ENCODE peak calls at places on chromosomes 6 and 20, in ten cellular contexts. Y is GM06990; Z is dorsolateral prefrontal cortex; U is AG09309; T is DND-41; C is A549; M is IMR-90; S is heart right ventricle; K is GM12878; I is CD8-positive, alpha-beta T cell. A is an unnamed sample.

GRCh38 chr20:38242848-38243449 is 17.6 kb downstream of the KIAA1755 start:
- DNase-seq in T (peak), Y (no peak), K (no peak), Z (no peak), U (no peak), S (no peak), C (peak), I (no peak), M (no peak), A (no peak)

GRCh38 chr6:43817192-43817591 is 47.2 kb downstream of the VEGFA start:
- DNase-seq in U (no peak), S (peak), T (peak), C (peak), Z (no peak), K (no peak), Y (no peak), I (no peak), M (peak), A (no peak)

GRCh38 chr6:117290173-117290834 is 24.9 kb downstream of the VGLL2 start:
- DNase-seq in Y (no peak), I (no peak), K (no peak), U (no peak), T (no peak), S (no peak), M (no peak), C (no peak), Z (no peak), A (no peak)

GRCh38 chr6:37669887-37670437 is 27.7 kb downstream of the MDGA1 start:
- DNase-seq in K (no peak), T (no peak), U (no peak), I (no peak), C (no peak), M (no peak), S (no peak), Y (no peak), Z (no peak), A (no peak)

GRCh38 chr6:21539621-21540100 is 53.9 kb upstream of the SOX4 start:
- DNase-seq in I (no peak), Y (no peak), M (no peak), U (no peak), Z (no peak), T (no peak), S (no peak), K (no peak), C (no peak), A (no peak)

GRCh38 chr6:91860951-91861350 is 1274.1 kb upstream of the MAP3K7 start:
- DNase-seq in Y (no peak), Z (no peak), T (no peak), I (no peak), M (peak), K (no peak), S (no peak), C (peak), U (no peak), A (no peak)

GRCh38 chr6:6494677-6495076 is 93.8 kb upstream of the LY86 start:
- DNase-seq in C (peak), M (no peak), Y (no peak), K (peak), S (peak), I (no peak), T (peak), Z (no peak), U (no peak), A (no peak)

GRCh38 chr6:145373826-145374225 is 361.5 kb downstream of the EPM2A start:
- DNase-seq in U (no peak), I (no peak), K (no peak), C (no peak), S (no peak), M (no peak), Y (no peak), T (no peak), Z (no peak), A (no peak)

GRCh38 chr6:99232003-99232402 is 117.5 kb downstream of the FAXC start:
- DNase-seq in Y (no peak), C (no peak), S (no peak), I (no peak), T (no peak), K (no peak), M (no peak), Z (no peak), U (no peak), A (no peak)

GRCh38 chr6:169263836-169264608 is 10.4 kb upstream of the THBS2 start:
- DNase-seq in S (peak), K (no peak), Z (no peak), M (peak), Y (no peak), T (no peak), C (no peak), I (no peak), U (peak), A (no peak)

GRCh38 chr20:34538671-34539123 is 19.8 kb upstream of the MAP1LC3A start:
- DNase-seq in T (peak), Y (no peak), I (peak), M (peak), K (no peak), U (peak), C (peak), S (no peak), Z (peak), A (no peak)

GRCh38 chr20:2224246-2224645 is 71.6 kb upstream of the TGM3 start:
- DNase-seq in C (no peak), K (no peak), Z (no peak), I (no peak), S (no peak), U (no peak), T (no peak), M (no peak), Y (no peak), A (no peak)

GRCh38 chr6:143732539-143732938 is 54.8 kb downstream of the PHACTR2 start:
- DNase-seq in M (no peak), Z (no peak), S (no peak), T (no peak), K (no peak), C (no peak), U (no peak), Y (no peak), I (no peak), A (no peak)

GRCh38 chr6:87756858-87757257 is 54.8 kb upstream of the AKIRIN2 start:
- DNase-seq in Y (peak), Z (no peak), T (peak), K (peak), I (no peak), U (peak), S (no peak), C (peak), M (peak), A (peak)

GRCh38 chr6:35392111-35392702 is 49.8 kb downstream of the PPARD start:
- DNase-seq in Y (no peak), S (no peak), Z (no peak), M (no peak), C (no peak), U (no peak), I (no peak), T (no peak), K (no peak), A (no peak)

GRCh38 chr20:46438156-46438750 is 31.8 kb upstream of the ELMO2 start:
- DNase-seq in I (no peak), K (no peak), U (no peak), Y (no peak), Z (peak), M (peak), T (peak), S (peak), C (peak), A (no peak)

GRCh38 chr20:58361549-58361948 is 27.5 kb upstream of the VAPB start:
- DNase-seq in M (peak), K (no peak), I (no peak), Z (no peak), U (peak), S (peak), C (no peak), T (no peak), Y (no peak), A (no peak)

GRCh38 chr20:63071541-63072181 is 64.9 kb upstream of the BHLHE23 start:
- DNase-seq in Z (no peak), S (no peak), Y (no peak), T (no peak), U (no peak), M (peak), C (peak), K (no peak), I (no peak), A (peak)

GRCh38 chr20:35270021-35270902 is 7.7 kb downstream of the MMP24OS start:
- DNase-seq in I (no peak), S (no peak), T (no peak), K (no peak), M (no peak), Y (no peak), U (no peak), C (no peak), Z (no peak), A (no peak)

GRCh38 chr20:58715709-58716475 is 23.3 kb downstream of the NPEPL1 start:
- DNase-seq in I (no peak), Z (peak), M (no peak), S (no peak), U (no peak), T (peak), Y (no peak), K (no peak), C (no peak), A (no peak)

GRCh38 chr20:2353231-2353630 is 27.5 kb upstream of the TGM6 start:
- DNase-seq in Z (no peak), I (no peak), K (no peak), S (no peak), U (no peak), T (no peak), Y (no peak), C (no peak), M (no peak), A (no peak)

GRCh38 chr20:63641146-63641791 is 12.0 kb downstream of the STMN3 start:
- DNase-seq in I (no peak), S (no peak), T (no peak), M (no peak), Z (no peak), K (no peak), U (no peak), C (peak), Y (peak), A (no peak)

GRCh38 chr20:57493091-57493615 is 31.8 kb downstream of the CTCFL start:
- DNase-seq in Y (no peak), M (no peak), T (no peak), K (no peak), S (no peak), C (no peak), Z (no peak), I (no peak), U (no peak), A (no peak)

GRCh38 chr6:159723259-159723658 is 4.0 kb upstream of the WTAP start:
- DNase-seq in M (no peak), K (no peak), C (no peak), S (no peak), U (no peak), Y (no peak), Z (no peak), I (no peak), T (no peak), A (no peak)

GRCh38 chr6:127367023-127367375 is 23.6 kb upstream of the ECHDC1 start:
- DNase-seq in M (peak), U (no peak), I (no peak), S (no peak), K (no peak), C (peak), T (no peak), Y (no peak), Z (no peak), A (no peak)

GRCh38 chr6:164068533-164068932 is 654.0 kb downstream of the QKI start:
- DNase-seq in C (no peak), Y (no peak), Z (no peak), M (no peak), K (no peak), U (no peak), I (no peak), S (no peak), T (no peak), A (no peak)

GRCh38 chr6:43717822-43718221 is 30.2 kb upstream of the MRPS18A start:
- DNase-seq in U (no peak), I (no peak), K (no peak), T (no peak), Y (no peak), C (no peak), S (peak), M (no peak), Z (no peak), A (no peak)

GRCh38 chr20:13412806-13413445 is 191.9 kb downstream of the ISM1 start:
- DNase-seq in I (no peak), Y (no peak), Z (no peak), S (no peak), U (no peak), T (no peak), M (peak), K (no peak), C (peak), A (no peak)

GRCh38 chr6:34457747-34458462 is 8.0 kb upstream of the PACSIN1 start:
- DNase-seq in Z (no peak), M (no peak), Y (no peak), C (no peak), I (no peak), T (no peak), U (no peak), K (no peak), S (no peak), A (no peak)

GRCh38 chr20:18837710-18838109 is 24.1 kb downstream of the SCP2D1 start:
- DNase-seq in Y (no peak), U (no peak), I (no peak), T (no peak), S (no peak), Z (no peak), C (no peak), M (no peak), K (no peak), A (no peak)
- TF ChIP-seq CTCF in Y (no peak), U (no peak), I (no peak), T (no peak), S (no peak), Z (no peak), C (no peak), M (no peak), K (no peak), A (no peak)

GRCh38 chr6:73314577-73315492 is 39.2 kb downstream of the DPPA5 start:
- DNase-seq in Z (no peak), M (no peak), K (no peak), U (no peak), S (no peak), Y (no peak), I (no peak), C (no peak), T (no peak), A (no peak)
- H3K4me3 ChIP-seq in Z (peak), M (no peak), K (no peak), U (peak), S (no peak), Y (no peak), I (no peak), C (no peak), T (no peak), A (peak)

GRCh38 chr6:31765910-31766794 is 3.7 kb downstream of the SAPCD1 start:
- DNase-seq in K (no peak), M (no peak), C (no peak), Z (no peak), T (no peak), S (no peak), I (no peak), Y (no peak), U (no peak), A (no peak)

GRCh38 chr6:31768717-31769257 is 6.3 kb downstream of the SAPCD1 start:
- DNase-seq in U (no peak), Y (no peak), T (no peak), M (no peak), K (no peak), Z (no peak), C (no peak), S (no peak), I (no peak), A (no peak)

GRCh38 chr6:31765559-31765909 is 3.1 kb downstream of the SAPCD1 start:
- DNase-seq in K (no peak), T (no peak), S (no peak), I (no peak), Z (no peak), Y (no peak), M (no peak), C (no peak), U (no peak), A (no peak)

GRCh38 chr6:31769684-31770371 is 7.3 kb downstream of the VWA7 start:
- DNase-seq in K (peak), U (no peak), Y (peak), I (peak), Z (no peak), T (peak), S (peak), M (peak), C (peak), A (no peak)

GRCh38 chr6:31767096-31767645 is 4.7 kb downstream of the SAPCD1 start:
- DNase-seq in C (no peak), Y (no peak), T (no peak), U (no peak), Z (no peak), K (no peak), S (no peak), I (no peak), M (no peak), A (no peak)
- TF ChIP-seq CTCF in C (no peak), Y (no peak), T (no peak), U (no peak), Z (no peak), K (no peak), S (no peak), I (no peak), M (no peak), A (no peak)

DNA sequence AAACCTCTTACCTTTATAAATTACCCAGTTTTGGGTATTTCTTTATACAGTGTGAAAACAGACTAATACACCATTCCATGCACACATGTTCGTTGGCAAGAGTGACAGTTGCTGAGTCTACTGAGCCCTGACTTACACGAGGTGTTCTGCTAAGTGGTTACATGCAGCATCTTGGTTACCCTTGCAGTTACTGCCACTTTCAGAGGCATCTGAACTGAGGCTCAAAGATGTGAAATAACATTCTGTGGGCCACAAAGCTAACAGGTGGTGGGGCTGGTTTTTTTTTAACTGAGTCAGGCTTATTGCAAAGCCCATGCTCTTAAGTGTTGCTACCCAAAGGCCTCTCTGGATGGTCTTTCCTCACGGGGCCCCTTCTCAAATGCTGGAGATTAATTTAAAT is 54.4 kb upstream of the GTSF1L start:
- DNase-seq in I (no peak), Z (no peak), K (no peak), S (no peak), U (no peak), T (peak), Y (no peak), M (no peak), C (no peak), A (no peak)
- H3K4me3 ChIP-seq in I (no peak), Z (no peak), K (no peak), S (no peak), U (no peak), T (no peak), Y (no peak), M (no peak), C (no peak), A (no peak)

GRCh38 chr6:53476979-53477378 is 67.9 kb downstream of the GCLC start:
- DNase-seq in Z (no peak), K (no peak), C (no peak), I (no peak), T (no peak), Y (no peak), M (no peak), S (no peak), U (peak), A (no peak)
- TF ChIP-seq CTCF in Z (no peak), K (no peak), C (no peak), I (no peak), T (no peak), Y (no peak), M (no peak), S (no peak), U (no peak), A (no peak)

DNA sequence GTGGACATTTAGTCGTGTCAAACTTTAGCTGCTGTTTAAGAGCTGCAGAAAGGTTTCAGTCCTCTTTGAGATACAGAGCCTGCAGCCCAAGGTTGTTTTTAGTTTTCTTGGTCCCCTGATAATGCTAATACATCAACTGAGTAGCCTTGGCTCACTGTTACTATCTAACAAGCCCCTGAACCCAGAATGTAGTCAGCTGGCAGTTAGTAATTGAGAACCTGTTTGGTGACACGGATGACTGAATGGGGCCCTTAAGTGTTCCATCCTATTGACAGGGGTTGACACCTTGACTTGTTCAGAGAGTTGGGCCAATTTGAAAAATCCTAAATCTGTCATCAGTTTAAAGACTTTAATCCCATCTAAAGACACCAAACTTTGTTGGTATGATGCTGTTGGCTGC is 2.8 kb downstream of the RTN4IP1 start:
- DNase-seq in T (no peak), Y (no peak), Z (no peak), C (no peak), U (no peak), M (no peak), S (no peak), I (no peak), K (no peak), A (no peak)
- H3K4me3 ChIP-seq in T (no peak), Y (no peak), Z (no peak), C (no peak), U (no peak), M (no peak), S (no peak), I (no peak), K (no peak), A (no peak)

GRCh38 chr6:107866606-107867301 is 42.6 kb upstream of the SCML4 start:
- DNase-seq in S (no peak), I (no peak), M (peak), U (no peak), C (peak), Y (peak), T (peak), Z (no peak), K (no peak), A (no peak)
- TF ChIP-seq CTCF in S (peak), I (peak), M (peak), U (peak), C (peak), Y (peak), T (peak), Z (peak), K (peak), A (peak)

A was measured in AG04449.